ENCODE peak calls at places on chromosomes 12 and 14, in four cellular contexts. L is prostate gland, B is sigmoid colon, T is GM12878. X is an unnamed sample.

GRCh38 chr12:47296828-47297227 is 217.1 kb upstream of the AMIGO2 start:
- DNase-seq in L (no peak), B (no peak), T (no peak), X (no peak)

GRCh38 chr12:110850762-110851161 is 4.0 kb downstream of the CCDC63 start:
- DNase-seq in L (no peak), B (no peak), T (no peak), X (no peak)

GRCh38 chr14:65817011-65817410 is 404.5 kb downstream of the FUT8 start:
- DNase-seq in L (no peak), B (no peak), T (no peak), X (no peak)

GRCh38 chr12:44342371-44342770 is 506.5 kb downstream of the TMEM117 start:
- DNase-seq in L (no peak), B (no peak), T (no peak), X (no peak)

GRCh38 chr12:91109148-91109564 is 2.1 kb downstream of the LUM start:
- DNase-seq in L (peak), B (peak), T (peak), X (peak)

GRCh38 chr14:104707629-104708595 is 16.1 kb upstream of the ADSS1 start:
- DNase-seq in L (no peak), B (no peak), T (no peak), X (no peak)

GRCh38 chr14:35355981-35356839 is 48.3 kb downstream of the NFKBIA start:
- DNase-seq in L (no peak), B (no peak), T (no peak), X (no peak)

GRCh38 chr12:122026706-122027328 is 5.1 kb downstream of the BCL7A start:
- DNase-seq in L (no peak), B (no peak), T (no peak), X (no peak)

GRCh38 chr12:74945771-74946198 is 263.9 kb downstream of the KCNC2 start:
- DNase-seq in L (no peak), B (no peak), T (no peak), X (no peak)

GRCh38 chr14:85867450-85867849 is 337.5 kb downstream of the FLRT2 start:
- DNase-seq in L (no peak), B (no peak), T (no peak), X (no peak)

GRCh38 chr14:51066576-51066975 is 28.3 kb downstream of the TRIM9 start:
- DNase-seq in L (no peak), B (no peak), T (no peak), X (no peak)

GRCh38 chr14:77203611-77204456 is 22.2 kb downstream of the TMEM63C start:
- DNase-seq in L (no peak), B (no peak), T (no peak), X (no peak)

GRCh38 chr12:32535260-32535999 is 136.1 kb downstream of the FGD4 start:
- DNase-seq in L (peak), B (peak), T (no peak), X (no peak)

GRCh38 chr14:73467377-73467776 is 9.0 kb upstream of the NUMB start:
- DNase-seq in L (no peak), B (no peak), T (no peak), X (no peak)

GRCh38 chr12:52258335-52258901 is 16.0 kb upstream of the KRT86 start:
- DNase-seq in L (no peak), B (peak), T (no peak), X (no peak)

GRCh38 chr14:26987734-26988363 is 390.0 kb upstream of the NOVA1 start:
- DNase-seq in L (no peak), B (no peak), T (no peak), X (no peak)

GRCh38 chr12:78149459-78149858 is 318.8 kb downstream of the NAV3 start:
- DNase-seq in L (no peak), B (no peak), T (no peak), X (no peak)

GRCh38 chr12:9361879-9362326 is 153.7 kb upstream of the PZP start:
- DNase-seq in L (no peak), B (no peak), T (peak), X (no peak)

GRCh38 chr12:71947645-71948105 is 9.0 kb downstream of the TPH2 start:
- DNase-seq in L (no peak), B (no peak), T (no peak), X (no peak)

GRCh38 chr14:29528889-29529288 is 398.8 kb downstream of the PRKD1 start:
- DNase-seq in L (no peak), B (no peak), T (no peak), X (no peak)

GRCh38 chr12:6224550-6224949 is 24.4 kb downstream of the CD9 start:
- DNase-seq in L (no peak), B (peak), T (no peak), X (no peak)

GRCh38 chr14:71834308-71835204 is 97.7 kb upstream of the RGS6 start:
- DNase-seq in L (no peak), B (no peak), T (no peak), X (no peak)

GRCh38 chr12:53804429-53804828 is 52.6 kb upstream of the CISTR start:
- DNase-seq in L (peak), B (no peak), T (no peak), X (no peak)

GRCh38 chr12:39077226-39077625 is 171.8 kb upstream of the CPNE8 start:
- DNase-seq in L (no peak), B (no peak), T (no peak), X (no peak)

GRCh38 chr12:6943387-6943718 is 263 bp upstream of the RNU7-1 start:
- DNase-seq in L (peak), B (peak), T (no peak), X (peak)

GRCh38 chr14:56115471-56115870 is 2.7 kb upstream of the PELI2 start:
- DNase-seq in L (no peak), B (no peak), T (no peak), X (no peak)

GRCh38 chr14:90458536-90458935 is 61.7 kb downstream of the CALM1 start:
- DNase-seq in L (peak), B (no peak), T (no peak), X (no peak)

GRCh38 chr12:114848661-114849060 is 164.7 kb upstream of the TBX3 start:
- DNase-seq in L (no peak), B (no peak), T (no peak), X (no peak)

DNA sequence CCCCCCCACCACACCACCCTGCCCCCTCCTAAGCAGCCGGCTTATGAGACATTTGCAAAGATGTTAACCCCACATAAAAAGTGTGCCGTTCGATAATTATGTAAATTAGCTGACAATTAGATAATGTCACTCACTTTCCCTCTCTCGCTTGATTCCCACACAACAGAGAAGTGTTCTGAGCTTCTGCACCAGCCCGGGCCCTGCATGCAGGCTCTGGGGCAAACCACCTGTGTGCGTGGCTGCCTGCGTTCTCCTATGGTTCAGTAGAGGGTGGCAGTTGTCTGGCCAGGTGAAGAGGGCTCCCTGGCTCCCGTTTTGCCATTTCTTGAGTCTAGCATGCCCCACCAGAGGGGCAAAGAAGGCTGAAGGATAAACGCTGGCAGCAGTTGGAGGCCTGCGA is 68.0 kb downstream of the NRXN3 start:
- DNase-seq in L (no peak), B (no peak), T (no peak), X (no peak)
- H3K27ac ChIP-seq in L (no peak), B (no peak), T (no peak), X (no peak)

DNA sequence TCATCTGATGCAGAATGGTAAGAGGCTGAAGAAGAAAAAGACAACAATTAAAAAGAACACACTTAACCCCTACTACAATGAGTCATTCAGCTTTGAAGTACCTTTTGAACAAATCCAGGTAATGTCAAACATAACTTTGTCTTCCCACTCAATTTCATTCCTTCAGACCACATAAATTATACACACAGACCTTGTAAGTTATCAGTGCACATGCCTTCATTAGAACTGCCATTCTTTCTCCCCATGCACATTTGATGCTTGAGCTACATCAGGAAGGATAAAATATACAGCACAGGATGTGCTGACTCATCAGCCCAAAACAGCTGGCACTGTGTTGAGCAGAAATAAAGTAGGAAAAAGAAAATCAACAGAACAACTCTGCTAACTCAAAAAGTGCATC is 246.7 kb downstream of the PAWR start:
- DNase-seq in L (no peak), B (no peak), T (no peak), X (no peak)
- TF ChIP-seq POLR2AphosphoS5 in L (no peak), B (no peak), T (no peak), X (no peak)

GRCh38 chr14:99971929-99972747 is 93.1 kb upstream of the EVL start:
- DNase-seq in L (no peak), B (no peak), T (no peak), X (no peak)

GRCh38 chr14:99968931-99969330 is 96.3 kb upstream of the EVL start:
- DNase-seq in L (no peak), B (no peak), T (no peak), X (no peak)

GRCh38 chr14:99969673-99970322 is 95.4 kb upstream of the EVL start:
- DNase-seq in L (no peak), B (no peak), T (no peak), X (no peak)

GRCh38 chr14:99972748-99973466 is 92.3 kb upstream of the EVL start:
- DNase-seq in L (no peak), B (no peak), T (no peak), X (no peak)

DNA sequence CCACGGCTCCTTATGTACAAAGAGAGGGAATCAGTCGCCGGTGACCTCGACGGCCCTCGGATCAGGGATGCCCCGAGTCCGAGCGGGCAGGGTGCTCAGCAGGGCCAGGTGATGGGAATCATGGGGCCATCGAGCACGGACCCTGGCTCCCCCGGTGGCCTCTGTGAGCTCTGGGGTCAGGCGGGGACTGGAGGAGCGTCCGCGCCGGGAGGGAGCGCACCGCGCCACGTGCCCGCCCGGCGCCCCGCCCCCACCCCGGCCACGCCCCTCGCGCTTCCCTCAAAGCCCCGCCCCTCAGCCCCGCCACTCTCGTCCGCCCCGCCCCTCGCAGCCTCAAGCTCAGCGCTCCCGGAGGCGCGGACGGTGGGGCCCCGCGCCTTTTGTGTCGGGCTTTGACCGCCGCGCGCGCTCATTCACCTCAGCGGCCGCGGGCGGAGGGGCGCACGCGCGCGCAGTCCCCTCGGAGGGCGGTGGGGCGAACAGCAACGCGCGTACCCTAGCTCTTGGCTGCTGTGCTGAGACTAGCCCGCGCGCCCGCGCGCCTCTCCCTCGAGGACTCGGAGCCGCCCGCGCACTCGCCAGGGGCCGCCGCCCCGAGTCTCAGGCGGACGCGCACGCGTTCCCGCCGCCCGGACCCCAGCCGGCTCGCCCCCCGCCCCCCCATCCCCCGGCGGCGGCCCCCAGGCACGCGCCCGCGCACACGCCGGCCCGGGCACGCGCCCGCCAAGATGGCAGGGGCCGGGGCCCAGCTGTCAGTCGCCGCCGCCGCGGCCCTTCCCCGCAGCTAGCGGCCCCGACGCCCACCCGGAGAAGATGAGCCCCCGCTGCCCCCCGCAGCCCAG is 93.9 kb upstream of the EVL start:
- DNase-seq in L (peak), B (peak), T (no peak), X (no peak)
- H3K27ac ChIP-seq in L (peak), B (peak), T (no peak), X (peak)

GRCh38 chr14:64464695-64465094 is 604 bp upstream of the AKAP5 start:
- DNase-seq in L (no peak), B (no peak), T (no peak), X (no peak)
- TF ChIP-seq POLR2AphosphoS5 in L (no peak), B (no peak), T (no peak), X (no peak)

GRCh38 chr12:2083561-2083960 is 30.8 kb downstream of the CACNA1C start:
- DNase-seq in L (peak), B (no peak), T (no peak), X (no peak)
- H3K27ac ChIP-seq in L (no peak), B (peak), T (no peak), X (no peak)